ENCODE peak calls at places on chromosome 22, in eight cellular contexts. One of them, this sample, is unnamed.
A peak's percentile ranks its signal among the peaks of the same experiment; 100 is the strongest.

GRCh38 chr22:24986816-24987215 is 34.3 kb downstream of the KIAA1671 start:
- DNase-seq in fibroblast of mammary gland: no peak
- DNase-seq in nephron progenitor cell: no peak
- DNase-seq in WTC11: no peak
- DNase-seq in cardiac muscle cell: no peak
- DNase-seq in HFF-Myc: no peak
- DNase-seq in fibroblast of lung: no peak
- DNase-seq in Caco-2: no peak
- DNase-seq in this sample: no peak

GRCh38 chr22:24796860-24797259 is 9.2 kb upstream of the SGSM1 start:
- DNase-seq in HFF-Myc: no peak
- DNase-seq in nephron progenitor cell: no peak
- DNase-seq in Caco-2: no peak
- DNase-seq in fibroblast of lung: no peak
- DNase-seq in WTC11: no peak
- DNase-seq in cardiac muscle cell: no peak
- DNase-seq in fibroblast of mammary gland: no peak
- DNase-seq in this sample: no peak

GRCh38 chr22:46349238-46349637 is 13.7 kb downstream of the TRMU start:
- DNase-seq in nephron progenitor cell: no peak
- DNase-seq in WTC11: no peak
- DNase-seq in fibroblast of mammary gland: no peak
- DNase-seq in Caco-2: no peak
- DNase-seq in HFF-Myc: no peak
- DNase-seq in fibroblast of lung: no peak
- DNase-seq in cardiac muscle cell: no peak
- DNase-seq in this sample: no peak

GRCh38 chr22:46905415-46905814 is 143.0 kb downstream of the TBC1D22A start:
- DNase-seq in fibroblast of lung: no peak
- DNase-seq in cardiac muscle cell: no peak
- DNase-seq in HFF-Myc: no peak
- DNase-seq in Caco-2: no peak
- DNase-seq in fibroblast of mammary gland: no peak
- DNase-seq in WTC11: no peak
- DNase-seq in nephron progenitor cell: no peak
- DNase-seq in this sample: no peak

GRCh38 chr22:30978304-30978962 is 9.4 kb downstream of the TUG1 start:
- DNase-seq in Caco-2: no peak
- DNase-seq in fibroblast of lung: peak; percentile 51
- DNase-seq in cardiac muscle cell: no peak
- DNase-seq in nephron progenitor cell: no peak
- DNase-seq in WTC11: no peak
- DNase-seq in fibroblast of mammary gland: no peak
- DNase-seq in HFF-Myc: no peak
- DNase-seq in this sample: no peak

GRCh38 chr22:45073064-45073463 is 63.3 kb upstream of the PHF21B start:
- DNase-seq in nephron progenitor cell: no peak
- DNase-seq in fibroblast of lung: no peak
- DNase-seq in WTC11: no peak
- DNase-seq in Caco-2: no peak
- DNase-seq in cardiac muscle cell: no peak
- DNase-seq in fibroblast of mammary gland: no peak
- DNase-seq in HFF-Myc: no peak
- DNase-seq in this sample: no peak

GRCh38 chr22:38412435-38413084 is 42.4 kb downstream of the KCNJ4 start:
- DNase-seq in HFF-Myc: no peak
- DNase-seq in Caco-2: no peak
- DNase-seq in nephron progenitor cell: peak; percentile 39
- DNase-seq in cardiac muscle cell: no peak
- DNase-seq in fibroblast of mammary gland: no peak
- DNase-seq in fibroblast of lung: no peak
- DNase-seq in WTC11: peak; percentile 76
- DNase-seq in this sample: no peak

GRCh38 chr22:34841321-34841901 is 224.5 kb upstream of the ISX start:
- DNase-seq in fibroblast of lung: peak; percentile 63
- DNase-seq in Caco-2: peak; percentile 1
- DNase-seq in nephron progenitor cell: no peak
- DNase-seq in HFF-Myc: no peak
- DNase-seq in fibroblast of mammary gland: no peak
- DNase-seq in cardiac muscle cell: no peak
- DNase-seq in WTC11: no peak
- DNase-seq in this sample: peak; percentile 35

GRCh38 chr22:46612904-46613605 is 7.1 kb upstream of the GRAMD4 start:
- DNase-seq in HFF-Myc: no peak
- DNase-seq in fibroblast of mammary gland: no peak
- DNase-seq in Caco-2: no peak
- DNase-seq in nephron progenitor cell: no peak
- DNase-seq in WTC11: no peak
- DNase-seq in fibroblast of lung: no peak
- DNase-seq in cardiac muscle cell: no peak
- DNase-seq in this sample: no peak

GRCh38 chr22:49298834-49299750 is 528.6 kb downstream of the BRD1 start:
- DNase-seq in fibroblast of mammary gland: no peak
- DNase-seq in cardiac muscle cell: no peak
- DNase-seq in nephron progenitor cell: no peak
- DNase-seq in WTC11: no peak
- DNase-seq in Caco-2: no peak
- DNase-seq in HFF-Myc: no peak
- DNase-seq in fibroblast of lung: no peak
- DNase-seq in this sample: no peak

GRCh38 chr22:38026130-38027111 is 30.8 kb upstream of the PICK1 start:
- DNase-seq in fibroblast of lung: no peak
- DNase-seq in nephron progenitor cell: no peak
- DNase-seq in fibroblast of mammary gland: no peak
- DNase-seq in Caco-2: no peak
- DNase-seq in cardiac muscle cell: no peak
- DNase-seq in WTC11: no peak
- DNase-seq in HFF-Myc: no peak
- DNase-seq in this sample: no peak

GRCh38 chr22:28052818-28053217 is 133.8 kb upstream of the PITPNB start:
- DNase-seq in cardiac muscle cell: no peak
- DNase-seq in fibroblast of mammary gland: no peak
- DNase-seq in HFF-Myc: no peak
- DNase-seq in nephron progenitor cell: peak; percentile 33
- DNase-seq in fibroblast of lung: no peak
- DNase-seq in WTC11: no peak
- DNase-seq in Caco-2: no peak
- DNase-seq in this sample: no peak

GRCh38 chr22:30830907-30831306 is 136.2 kb downstream of the OSBP2 start:
- DNase-seq in fibroblast of lung: peak; percentile 97
- DNase-seq in HFF-Myc: peak; percentile 42
- DNase-seq in Caco-2: no peak
- DNase-seq in cardiac muscle cell: peak; percentile 91
- DNase-seq in nephron progenitor cell: no peak
- DNase-seq in WTC11: no peak
- DNase-seq in fibroblast of mammary gland: peak; percentile 87
- DNase-seq in this sample: peak; percentile 97

GRCh38 chr22:44723801-44724200 is 21.8 kb downstream of the PRR5 start:
- DNase-seq in WTC11: no peak
- DNase-seq in HFF-Myc: peak; percentile 32
- DNase-seq in fibroblast of lung: peak; percentile 20
- DNase-seq in Caco-2: peak; percentile 58
- DNase-seq in cardiac muscle cell: peak; percentile 43
- DNase-seq in nephron progenitor cell: no peak
- DNase-seq in fibroblast of mammary gland: peak; percentile 52
- DNase-seq in this sample: no peak

GRCh38 chr22:46063861-46064235 is 86.5 kb upstream of the PPARA start:
- DNase-seq in nephron progenitor cell: no peak
- DNase-seq in HFF-Myc: no peak
- DNase-seq in WTC11: peak; percentile 1
- DNase-seq in Caco-2: no peak
- DNase-seq in cardiac muscle cell: no peak
- DNase-seq in fibroblast of lung: peak; percentile 34
- DNase-seq in fibroblast of mammary gland: peak; percentile 67
- DNase-seq in this sample: no peak

GRCh38 chr22:23113067-23113846 is 28.5 kb downstream of the RSPH14 start:
- DNase-seq in HFF-Myc: peak; percentile 46
- DNase-seq in nephron progenitor cell: no peak
- DNase-seq in cardiac muscle cell: peak; percentile 64
- DNase-seq in WTC11: no peak
- DNase-seq in fibroblast of mammary gland: peak; percentile 35
- DNase-seq in Caco-2: no peak
- DNase-seq in fibroblast of lung: peak; percentile 6
- DNase-seq in this sample: peak; percentile 67

GRCh38 chr22:35437038-35437437 is 37.1 kb downstream of the MCM5 start:
- DNase-seq in nephron progenitor cell: no peak
- DNase-seq in WTC11: no peak
- DNase-seq in fibroblast of lung: no peak
- DNase-seq in fibroblast of mammary gland: no peak
- DNase-seq in cardiac muscle cell: no peak
- DNase-seq in HFF-Myc: no peak
- DNase-seq in Caco-2: peak; percentile 44
- DNase-seq in this sample: no peak

GRCh38 chr22:40324468-40325305 is 21.6 kb upstream of the ADSL start:
- DNase-seq in nephron progenitor cell: no peak
- DNase-seq in cardiac muscle cell: no peak
- DNase-seq in WTC11: no peak
- DNase-seq in fibroblast of mammary gland: no peak
- DNase-seq in fibroblast of lung: no peak
- DNase-seq in Caco-2: no peak
- DNase-seq in HFF-Myc: no peak
- DNase-seq in this sample: no peak

GRCh38 chr22:41799486-41800347 is 762 bp upstream of the CCDC134 start:
- DNase-seq in Caco-2: peak; percentile 63
- DNase-seq in nephron progenitor cell: peak; percentile 27
- DNase-seq in HFF-Myc: no peak
- DNase-seq in cardiac muscle cell: peak; percentile 31
- DNase-seq in WTC11: peak; percentile 31
- DNase-seq in fibroblast of mammary gland: no peak
- DNase-seq in fibroblast of lung: peak; percentile 22
- DNase-seq in this sample: peak; percentile 30

GRCh38 chr22:38886333-38886732 is 14.3 kb upstream of the CBX6 start:
- DNase-seq in Caco-2: no peak
- DNase-seq in cardiac muscle cell: no peak
- DNase-seq in fibroblast of lung: no peak
- DNase-seq in nephron progenitor cell: no peak
- DNase-seq in fibroblast of mammary gland: no peak
- DNase-seq in HFF-Myc: no peak
- DNase-seq in WTC11: no peak
- DNase-seq in this sample: no peak

GRCh38 chr22:16717699-16718558 is 107.3 kb downstream of the XKR3 start:
- DNase-seq in cardiac muscle cell: no peak
- DNase-seq in fibroblast of lung: no peak
- DNase-seq in fibroblast of mammary gland: no peak
- DNase-seq in WTC11: no peak
- DNase-seq in Caco-2: no peak
- DNase-seq in nephron progenitor cell: no peak
- DNase-seq in HFF-Myc: no peak
- DNase-seq in this sample: no peak
- TF ChIP-seq CTCF in cardiac muscle cell: no peak
- TF ChIP-seq CTCF in fibroblast of lung: no peak
- TF ChIP-seq CTCF in fibroblast of mammary gland: no peak
- TF ChIP-seq CTCF in WTC11: no peak
- TF ChIP-seq CTCF in Caco-2: no peak
- TF ChIP-seq CTCF in nephron progenitor cell: no peak
- TF ChIP-seq CTCF in HFF-Myc: no peak
- TF ChIP-seq CTCF in this sample: no peak

DNA sequence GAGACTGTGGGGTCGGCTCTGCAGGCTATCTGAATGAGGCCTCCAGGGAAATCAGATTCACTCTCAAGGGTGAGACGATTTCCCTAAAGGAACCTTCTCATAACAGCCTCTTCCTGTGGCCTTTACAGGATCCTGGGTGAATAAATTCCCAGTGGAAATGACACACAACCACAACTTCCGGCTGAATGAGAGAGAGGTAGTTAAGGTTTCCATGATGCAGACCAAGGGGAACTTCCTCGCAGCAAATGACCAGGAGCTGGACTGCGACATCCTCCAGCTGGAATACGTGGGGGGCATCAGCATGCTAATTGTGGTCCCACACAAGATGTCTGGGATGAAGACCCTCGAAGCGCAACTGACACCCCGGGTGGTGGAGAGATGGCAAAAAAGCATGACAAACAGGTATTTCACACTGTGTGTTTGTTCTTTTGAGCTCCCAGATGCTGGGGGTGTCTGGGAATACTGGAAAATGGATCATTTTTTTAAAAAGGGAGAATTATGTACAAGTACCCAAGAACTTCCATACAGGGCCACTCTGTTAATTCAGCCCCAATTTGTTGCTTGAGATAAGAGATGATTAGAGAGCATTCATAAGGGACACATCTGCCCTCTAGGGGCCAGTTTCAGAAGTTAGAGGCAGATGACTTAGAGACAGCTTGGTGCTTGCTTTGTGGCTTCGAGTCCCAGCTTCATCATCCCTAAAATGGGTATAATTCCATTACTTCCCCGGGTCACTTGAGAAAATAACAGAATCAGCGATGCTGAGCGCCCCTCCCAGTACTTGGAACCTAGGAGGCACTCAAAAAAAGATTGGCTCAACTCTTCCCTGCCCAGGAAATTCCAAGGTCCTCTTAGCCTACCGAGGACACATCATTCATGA is 10.2 kb downstream of the SERPIND1 start:
- DNase-seq in fibroblast of mammary gland: peak; percentile 79
- DNase-seq in WTC11: peak; percentile 45
- DNase-seq in nephron progenitor cell: peak; percentile 33
- DNase-seq in Caco-2: peak; percentile 54
- DNase-seq in HFF-Myc: peak; percentile 29
- DNase-seq in cardiac muscle cell: peak; percentile 76
- DNase-seq in fibroblast of lung: peak; percentile 64
- DNase-seq in this sample: peak; percentile 58
- TF ChIP-seq CTCF in fibroblast of mammary gland: peak; percentile 83
- TF ChIP-seq CTCF in WTC11: peak; percentile 50
- TF ChIP-seq CTCF in nephron progenitor cell: peak; percentile 65
- TF ChIP-seq CTCF in Caco-2: peak; percentile 61
- TF ChIP-seq CTCF in HFF-Myc: peak; percentile 83
- TF ChIP-seq CTCF in cardiac muscle cell: peak; percentile 77
- TF ChIP-seq CTCF in fibroblast of lung: peak; percentile 86
- TF ChIP-seq CTCF in this sample: peak; percentile 82

DNA sequence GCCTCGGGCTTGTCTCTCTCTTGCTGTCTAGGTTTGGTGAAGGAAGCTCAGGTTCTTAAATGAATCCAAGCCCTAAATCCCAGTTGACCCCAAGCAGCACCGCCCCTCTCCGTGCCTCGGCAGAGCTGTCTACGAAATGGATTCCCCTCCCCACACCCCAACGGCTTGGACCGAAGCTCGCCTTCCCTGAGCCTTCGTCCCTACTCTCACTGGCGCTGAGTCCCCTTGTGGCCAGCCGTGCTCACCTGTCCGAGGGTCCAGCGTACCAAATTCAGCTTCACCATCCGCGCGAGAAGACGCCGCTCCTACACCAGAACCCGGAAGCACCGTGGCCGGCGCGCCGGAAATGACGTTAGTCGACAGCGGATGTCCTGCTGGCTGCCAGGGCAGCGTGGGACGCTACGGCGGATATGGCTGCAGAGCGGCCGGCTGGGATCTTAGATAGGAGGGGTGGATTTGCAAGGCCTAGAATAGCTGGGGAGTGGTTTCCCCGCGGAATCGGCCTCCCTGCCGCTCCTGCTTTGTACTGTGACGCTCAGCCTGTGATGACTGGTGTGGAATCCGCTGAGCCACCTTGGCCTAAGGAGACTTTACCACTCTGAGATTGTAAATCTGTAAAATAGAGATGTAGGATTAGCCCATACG is at the start of gene TFIP11:
- DNase-seq in fibroblast of mammary gland: peak; percentile 87
- DNase-seq in WTC11: peak; percentile 97
- DNase-seq in fibroblast of lung: peak; percentile 93
- DNase-seq in HFF-Myc: peak; percentile 64
- DNase-seq in cardiac muscle cell: peak; percentile 95
- DNase-seq in nephron progenitor cell: peak; percentile 97
- DNase-seq in Caco-2: peak; percentile 94
- DNase-seq in this sample: peak; percentile 86
- TF ChIP-seq CTCF in fibroblast of mammary gland: no peak
- TF ChIP-seq CTCF in WTC11: no peak
- TF ChIP-seq CTCF in fibroblast of lung: no peak
- TF ChIP-seq CTCF in HFF-Myc: no peak
- TF ChIP-seq CTCF in cardiac muscle cell: no peak
- TF ChIP-seq CTCF in nephron progenitor cell: no peak
- TF ChIP-seq CTCF in Caco-2: no peak
- TF ChIP-seq CTCF in this sample: no peak

GRCh38 chr22:18970180-18970947 is 34.3 kb upstream of the PRODH start:
- DNase-seq in WTC11: peak; percentile 72
- DNase-seq in Caco-2: peak; percentile 74
- DNase-seq in fibroblast of lung: peak; percentile 30
- DNase-seq in nephron progenitor cell: peak; percentile 66
- DNase-seq in cardiac muscle cell: peak; percentile 21
- DNase-seq in HFF-Myc: no peak
- DNase-seq in fibroblast of mammary gland: no peak
- DNase-seq in this sample: no peak
- TF ChIP-seq CTCF in WTC11: no peak
- TF ChIP-seq CTCF in Caco-2: peak; percentile 18
- TF ChIP-seq CTCF in fibroblast of lung: no peak
- TF ChIP-seq CTCF in nephron progenitor cell: peak; percentile 15
- TF ChIP-seq CTCF in cardiac muscle cell: no peak
- TF ChIP-seq CTCF in HFF-Myc: no peak
- TF ChIP-seq CTCF in fibroblast of mammary gland: no peak
- TF ChIP-seq CTCF in this sample: no peak

This sample was measured in AG10803.